ENCODE peak calls at places on chromosomes 12 and 14, in six cellular contexts. One of them, this sample, is unnamed.
A peak's percentile ranks its signal among the peaks of the same experiment; 100 is the strongest.

GRCh38 chr12:3160081-3160480 is 82.9 kb downstream of the TSPAN9 start:
- DNase-seq in cardiac fibroblast: peak; percentile 67
- DNase-seq in left ventricle myocardium superior: no peak
- DNase-seq in GM20000: no peak
- DNase-seq in A172: no peak
- DNase-seq in testis: no peak
- DNase-seq in this sample: no peak

GRCh38 chr14:65177551-65177950 is 75.2 kb upstream of the MAX start:
- DNase-seq in left ventricle myocardium superior: no peak
- DNase-seq in cardiac fibroblast: no peak
- DNase-seq in testis: no peak
- DNase-seq in A172: no peak
- DNase-seq in GM20000: no peak
- DNase-seq in this sample: no peak

GRCh38 chr12:6341439-6342139 is at the start of gene TNFRSF1A:
- DNase-seq in A172: peak; percentile 82
- DNase-seq in testis: peak; percentile 87
- DNase-seq in cardiac fibroblast: peak; percentile 87
- DNase-seq in left ventricle myocardium superior: peak; percentile 74
- DNase-seq in GM20000: peak; percentile 64
- DNase-seq in this sample: no peak

GRCh38 chr14:103909531-103910261 is 18.6 kb upstream of the TDRD9 start:
- DNase-seq in GM20000: no peak
- DNase-seq in A172: no peak
- DNase-seq in left ventricle myocardium superior: no peak
- DNase-seq in cardiac fibroblast: no peak
- DNase-seq in testis: no peak
- DNase-seq in this sample: no peak

GRCh38 chr14:102346645-102347044 is 16.0 kb downstream of the CINP start:
- DNase-seq in A172: no peak
- DNase-seq in left ventricle myocardium superior: no peak
- DNase-seq in GM20000: no peak
- DNase-seq in testis: no peak
- DNase-seq in cardiac fibroblast: no peak
- DNase-seq in this sample: no peak

GRCh38 chr12:90102957-90103652 is 394.5 kb upstream of the ATP2B1 start:
- DNase-seq in GM20000: peak; percentile 47
- DNase-seq in testis: peak; percentile 20
- DNase-seq in A172: peak; percentile 47
- DNase-seq in left ventricle myocardium superior: no peak
- DNase-seq in cardiac fibroblast: peak; percentile 68
- DNase-seq in this sample: peak; percentile 25

GRCh38 chr12:27081668-27082091 is 698 bp downstream of the C12orf71 start:
- DNase-seq in A172: peak; percentile 19
- DNase-seq in cardiac fibroblast: peak; percentile 80
- DNase-seq in left ventricle myocardium superior: no peak
- DNase-seq in testis: no peak
- DNase-seq in GM20000: no peak
- DNase-seq in this sample: no peak

GRCh38 chr14:60789656-60790055 is 55.1 kb downstream of the MNAT1 start:
- DNase-seq in A172: no peak
- DNase-seq in left ventricle myocardium superior: no peak
- DNase-seq in GM20000: no peak
- DNase-seq in testis: no peak
- DNase-seq in cardiac fibroblast: no peak
- DNase-seq in this sample: no peak

GRCh38 chr12:55675671-55676070 is 32.0 kb downstream of the ITGA7 start:
- DNase-seq in testis: no peak
- DNase-seq in A172: no peak
- DNase-seq in GM20000: no peak
- DNase-seq in cardiac fibroblast: peak; percentile 11
- DNase-seq in left ventricle myocardium superior: no peak
- DNase-seq in this sample: no peak

GRCh38 chr14:58238252-58239247 is 6.1 kb upstream of the PSMA3 start:
- DNase-seq in A172: no peak
- DNase-seq in cardiac fibroblast: peak; percentile 38
- DNase-seq in testis: peak; percentile 67
- DNase-seq in GM20000: peak; percentile 7
- DNase-seq in left ventricle myocardium superior: no peak
- DNase-seq in this sample: no peak

GRCh38 chr12:67268896-67269631 is at the start of gene CAND1:
- DNase-seq in A172: peak; percentile 96
- DNase-seq in left ventricle myocardium superior: peak; percentile 97
- DNase-seq in testis: peak; percentile 98
- DNase-seq in cardiac fibroblast: peak; percentile 100
- DNase-seq in GM20000: peak; percentile 94
- DNase-seq in this sample: peak; percentile 99

GRCh38 chr12:65536876-65537661 is 258.6 kb downstream of the MSRB3 start:
- DNase-seq in GM20000: no peak
- DNase-seq in A172: peak; percentile 98
- DNase-seq in left ventricle myocardium superior: no peak
- DNase-seq in cardiac fibroblast: peak; percentile 100
- DNase-seq in testis: no peak
- DNase-seq in this sample: no peak

This sample was measured in NCI-H2171 treated with DMSO at 0.1 percent for 48 hours.